ENCODE peak calls at places on chromosome 20, in ten cellular contexts. I, Q, W, L, V, A, K, M, O and S are unnamed samples. For H3K27me3 and H3K4me1, the result is how much of the 10 kb centered on the place peaks cover.

GRCh38 chr20:44038681-44039123 is 124.0 kb downstream of the TOX2 start:
- DNase-seq in I (peak), Q (peak), W (no peak), L (no peak), V (no peak), A (no peak), K (no peak), M (no peak), O (no peak), S (no peak)

GRCh38 chr20:50304883-50305635 is 114.4 kb downstream of the CEBPB start:
- DNase-seq in I (peak), Q (peak), W (peak), L (no peak), V (peak), A (peak), K (no peak), M (peak), O (peak), S (no peak)

GRCh38 chr20:32017711-32018251 is 7.5 kb downstream of the CCM2L start:
- DNase-seq in I (peak), Q (peak), W (no peak), L (peak), V (no peak), A (no peak), K (peak), M (no peak), O (peak), S (no peak)

GRCh38 chr20:57698191-57698866 is 11.5 kb downstream of the PMEPA1 start:
- DNase-seq in I (no peak), Q (no peak), W (peak), L (no peak), V (no peak), A (no peak), K (peak), M (peak), O (peak), S (peak)

GRCh38 chr20:14712302-14712739 is 374.9 kb upstream of the FLRT3 start:
- DNase-seq in I (no peak), Q (no peak), W (no peak), L (peak), V (no peak), A (no peak), K (peak), M (peak), O (no peak), S (peak)

GRCh38 chr20:25178563-25179438 is 16.7 kb upstream of the ENTPD6 start:
- DNase-seq in I (peak), Q (no peak), W (no peak), L (peak), V (no peak), A (peak), K (peak), M (peak), O (no peak), S (peak)

GRCh38 chr20:2578430-2579192 is 42.2 kb downstream of the TMC2 start:
- DNase-seq in I (no peak), Q (no peak), W (no peak), L (no peak), V (no peak), A (no peak), K (no peak), M (no peak), O (peak), S (no peak)

GRCh38 chr20:24303393-24303792 is 166.0 kb upstream of the SYNDIG1 start:
- DNase-seq in I (no peak), Q (no peak), W (no peak), L (no peak), V (no peak), A (no peak), K (no peak), M (no peak), O (no peak), S (no peak)

GRCh38 chr20:46689082-46689753 is at the start of gene TP53RK:
- DNase-seq in I (peak), Q (peak), W (peak), L (peak), V (peak), A (peak), K (peak), M (peak), O (peak), S (peak)

GRCh38 chr20:40431611-40432010 is 257.4 kb downstream of the MAFB start:
- DNase-seq in I (no peak), Q (no peak), W (no peak), L (no peak), V (no peak), A (no peak), K (no peak), M (no peak), O (no peak), S (peak)

GRCh38 chr20:24875078-24875477 is 74.0 kb upstream of the CST7 start:
- DNase-seq in I (peak), Q (no peak), W (no peak), L (no peak), V (no peak), A (no peak), K (no peak), M (no peak), O (no peak), S (no peak)

GRCh38 chr20:5272268-5272667 is 44.5 kb downstream of the PROKR2 start:
- DNase-seq in I (no peak), Q (no peak), W (no peak), L (no peak), V (no peak), A (no peak), K (no peak), M (no peak), O (no peak), S (no peak)

GRCh38 chr20:34872604-34873224 is at the start of gene GGT7:
- DNase-seq in I (peak), Q (peak), W (no peak), L (peak), V (peak), A (peak), K (no peak), M (peak), O (peak), S (peak)

GRCh38 chr20:53077373-53078205 is 105.4 kb downstream of the TSHZ2 start:
- DNase-seq in I (no peak), Q (no peak), W (no peak), L (no peak), V (peak), A (peak), K (peak), M (no peak), O (no peak), S (peak)

GRCh38 chr20:32195581-32195980 is 12.0 kb downstream of the PLAGL2 start:
- DNase-seq in I (no peak), Q (no peak), W (no peak), L (no peak), V (no peak), A (no peak), K (no peak), M (no peak), O (no peak), S (no peak)

GRCh38 chr20:25025986-25026605 is 31.8 kb downstream of the ACSS1 start:
- DNase-seq in I (peak), Q (peak), W (no peak), L (no peak), V (peak), A (no peak), K (no peak), M (no peak), O (peak), S (no peak)

GRCh38 chr20:50913976-50914375 is 17.3 kb downstream of the ADNP start:
- DNase-seq in I (no peak), Q (no peak), W (no peak), L (no peak), V (no peak), A (no peak), K (no peak), M (peak), O (no peak), S (peak)

GRCh38 chr20:45153147-45153546 is 21.6 kb upstream of the PI3 start:
- DNase-seq in I (no peak), Q (no peak), W (no peak), L (no peak), V (no peak), A (no peak), K (no peak), M (no peak), O (no peak), S (no peak)

GRCh38 chr20:38649275-38649891 is 47.8 kb downstream of the ARHGAP40 start:
- DNase-seq in I (no peak), Q (no peak), W (no peak), L (peak), V (no peak), A (no peak), K (no peak), M (no peak), O (no peak), S (no peak)

GRCh38 chr20:31985152-31985551 is 17.2 kb downstream of the XKR7 start:
- DNase-seq in I (no peak), Q (peak), W (no peak), L (no peak), V (no peak), A (no peak), K (no peak), M (no peak), O (no peak), S (no peak)

GRCh38 chr20:34541264-34541901 is 17.1 kb upstream of the MAP1LC3A start:
- DNase-seq in I (no peak), Q (peak), W (no peak), L (no peak), V (peak), A (no peak), K (no peak), M (no peak), O (no peak), S (no peak)

GRCh38 chr20:17431621-17432364 is 99.4 kb downstream of the BFSP1 start:
- DNase-seq in I (peak), Q (no peak), W (no peak), L (peak), V (peak), A (peak), K (no peak), M (peak), O (peak), S (peak)

GRCh38 chr20:63929071-63929470 is 27.1 kb downstream of the UCKL1 start:
- DNase-seq in I (no peak), Q (no peak), W (no peak), L (no peak), V (no peak), A (no peak), K (no peak), M (no peak), O (no peak), S (no peak)

GRCh38 chr20:23231561-23232218 is 118.9 kb upstream of the NXT1 start:
- DNase-seq in I (no peak), Q (no peak), W (no peak), L (no peak), V (no peak), A (no peak), K (peak), M (peak), O (no peak), S (no peak)

GRCh38 chr20:34269996-34270627 is 28.9 kb downstream of the ASIP start:
- DNase-seq in I (no peak), Q (no peak), W (no peak), L (no peak), V (peak), A (no peak), K (no peak), M (no peak), O (peak), S (no peak)

GRCh38 chr20:58889334-58890072 is 37.0 kb downstream of the GNAS start:
- DNase-seq in I (no peak), Q (peak), W (no peak), L (no peak), V (no peak), A (no peak), K (no peak), M (no peak), O (no peak), S (no peak)

GRCh38 chr20:35663516-35663812 is 1.2 kb downstream of the CPNE1 start:
- DNase-seq in I (no peak), Q (no peak), W (no peak), L (no peak), V (no peak), A (no peak), K (no peak), M (peak), O (no peak), S (no peak)

GRCh38 chr20:60262967-60263603 is 304.9 kb downstream of the CDH26 start:
- DNase-seq in I (no peak), Q (peak), W (no peak), L (peak), V (no peak), A (peak), K (no peak), M (no peak), O (peak), S (no peak)

GRCh38 chr20:36992802-36993334 is 41.4 kb upstream of the SAMHD1 start:
- DNase-seq in I (no peak), Q (no peak), W (no peak), L (no peak), V (no peak), A (no peak), K (no peak), M (no peak), O (no peak), S (no peak)

GRCh38 chr20:40506567-40506966 is 182.5 kb downstream of the MAFB start:
- DNase-seq in I (peak), Q (peak), W (peak), L (no peak), V (peak), A (peak), K (peak), M (peak), O (peak), S (peak)

GRCh38 chr20:63978319-63979220 is 872 bp downstream of the SAMD10 start:
- DNase-seq in I (peak), Q (peak), W (no peak), L (peak), V (peak), A (peak), K (peak), M (peak), O (peak), S (peak)

GRCh38 chr20:608970-609369 is 1.1 kb downstream of the TCF15 start:
- DNase-seq in I (peak), Q (no peak), W (no peak), L (no peak), V (no peak), A (no peak), K (no peak), M (no peak), O (no peak), S (no peak)

GRCh38 chr20:610130-611046 is at the start of gene TCF15:
- DNase-seq in I (peak), Q (no peak), W (no peak), L (peak), V (peak), A (peak), K (no peak), M (no peak), O (no peak), S (no peak)

GRCh38 chr20:611843-612185 is 1.7 kb upstream of the TCF15 start:
- DNase-seq in I (no peak), Q (no peak), W (no peak), L (peak), V (no peak), A (no peak), K (no peak), M (no peak), O (no peak), S (no peak)

GRCh38 chr20:609371-609964 is 641 bp downstream of the TCF15 start:
- DNase-seq in I (peak), Q (no peak), W (no peak), L (peak), V (no peak), A (peak), K (no peak), M (no peak), O (no peak), S (no peak)

DNA sequence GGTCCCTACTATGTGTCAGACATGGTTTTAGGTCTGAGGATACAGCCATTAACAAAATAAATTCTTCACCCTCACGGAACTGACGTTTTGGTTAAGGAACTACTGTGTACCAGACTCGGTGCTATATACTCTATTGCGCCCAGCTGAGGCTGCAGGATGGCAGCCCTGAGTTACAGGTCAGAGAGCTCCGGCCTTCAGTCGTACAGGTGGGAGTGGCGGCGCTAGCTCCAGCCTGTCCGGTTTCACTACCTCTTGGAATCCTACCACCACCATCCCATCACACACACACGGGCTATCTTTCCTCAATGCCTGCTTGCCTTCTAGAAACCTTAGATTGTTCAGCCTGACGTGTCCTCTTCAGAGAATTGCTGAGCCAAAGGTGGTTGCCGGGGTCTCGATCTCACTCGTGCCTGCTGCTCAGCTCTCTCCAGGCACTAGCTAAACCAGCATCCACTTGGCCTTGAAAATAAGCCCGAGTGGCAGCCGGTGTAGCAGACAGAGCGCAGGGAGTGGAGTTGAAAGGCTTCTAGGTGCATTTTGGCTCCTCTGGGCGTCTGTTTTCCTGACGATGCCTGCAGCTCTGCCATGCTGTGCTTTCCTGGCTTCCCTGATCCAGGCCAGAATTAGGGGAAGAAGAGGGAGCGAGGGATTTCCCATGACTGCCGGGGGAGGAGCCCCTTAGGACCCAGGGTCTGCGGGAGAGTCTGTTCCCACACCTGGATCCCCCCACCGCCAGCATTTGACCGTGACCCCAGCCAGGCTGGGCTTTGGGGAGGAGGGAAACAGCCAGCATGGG is 1.1 kb upstream of the TCF15 start:
- DNase-seq in I (peak), Q (no peak), W (no peak), L (no peak), V (no peak), A (no peak), K (no peak), M (no peak), O (no peak), S (no peak)
- H3K27me3 ChIP-seq in I (under half), Q (under half), W (under half), L (under half), V (under half), A (under half), K (under half), M (half or more), O (half or more), S (half or more)

DNA sequence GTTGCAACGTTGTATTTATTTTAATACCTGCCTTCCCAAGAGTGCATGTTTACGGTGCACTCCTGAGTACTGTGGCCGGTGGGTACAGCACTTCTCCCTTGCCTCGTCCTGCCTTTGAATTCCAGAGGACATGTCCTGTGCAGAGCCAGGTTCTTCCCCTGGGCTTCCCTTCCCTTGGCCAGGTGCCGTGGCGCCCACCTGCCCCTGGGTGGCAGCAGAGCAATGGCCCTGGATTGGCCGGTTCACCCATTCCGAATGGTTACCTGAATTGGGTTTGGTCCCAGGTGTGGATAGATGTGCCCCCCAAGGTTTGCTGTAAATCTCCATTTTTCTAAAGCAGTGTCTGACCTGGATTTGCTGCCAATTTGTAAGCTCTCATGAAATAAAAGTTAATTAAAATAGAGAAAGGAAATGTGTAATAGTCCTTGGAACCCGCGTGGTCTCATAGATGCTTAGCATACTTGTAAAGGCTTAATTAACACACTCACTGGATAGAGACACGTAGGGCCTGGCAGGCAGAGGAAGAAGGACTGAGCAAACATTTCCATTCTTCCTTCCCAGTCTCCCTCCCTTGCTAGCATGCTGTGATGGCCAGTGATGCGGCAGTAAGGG is 40.6 kb downstream of the DTD1 start:
- DNase-seq in I (peak), Q (no peak), W (no peak), L (peak), V (no peak), A (no peak), K (no peak), M (no peak), O (peak), S (peak)
- TF ChIP-seq CTCF in I (peak), Q (peak), W (no peak), L (peak), V (peak), A (peak), K (peak), M (peak), O (peak), S (peak)

GRCh38 chr20:19781235-19781634 is 23.2 kb downstream of the RIN2 start:
- DNase-seq in I (no peak), Q (no peak), W (no peak), L (no peak), V (no peak), A (no peak), K (no peak), M (no peak), O (no peak), S (no peak)

GRCh38 chr20:19777981-19778380 is 19.9 kb downstream of the RIN2 start:
- DNase-seq in I (no peak), Q (no peak), W (no peak), L (no peak), V (no peak), A (no peak), K (no peak), M (no peak), O (no peak), S (no peak)

GRCh38 chr20:19779634-19780033 is 21.6 kb downstream of the RIN2 start:
- DNase-seq in I (no peak), Q (no peak), W (no peak), L (no peak), V (no peak), A (no peak), K (no peak), M (no peak), O (no peak), S (no peak)

GRCh38 chr20:19778404-19778803 is 20.3 kb downstream of the RIN2 start:
- DNase-seq in I (no peak), Q (no peak), W (no peak), L (no peak), V (peak), A (no peak), K (no peak), M (no peak), O (no peak), S (no peak)

GRCh38 chr20:19780261-19780660 is 22.2 kb downstream of the RIN2 start:
- DNase-seq in I (no peak), Q (no peak), W (no peak), L (no peak), V (peak), A (no peak), K (no peak), M (no peak), O (no peak), S (no peak)
- H3K4me1 ChIP-seq in I (under half), Q (under half), W (under half), L (under half), V (half or more), A (half or more), K (under half), M (under half), O (half or more), S (under half)

GRCh38 chr20:48202774-48203173 is 417.5 kb upstream of the SULF2 start:
- DNase-seq in I (no peak), Q (no peak), W (no peak), L (no peak), V (no peak), A (no peak), K (no peak), M (no peak), O (no peak), S (no peak)
- H3K27me3 ChIP-seq in I (under half), Q (under half), W (under half), L (under half), V (under half), A (under half), K (under half), M (under half), O (under half), S (under half)

GRCh38 chr20:49203746-49204145 is 15.5 kb upstream of the DDX27 start:
- DNase-seq in I (no peak), Q (peak), W (no peak), L (no peak), V (no peak), A (no peak), K (no peak), M (no peak), O (no peak), S (no peak)

GRCh38 chr20:49203011-49203410 is 14.9 kb upstream of the STAU1 start:
- DNase-seq in I (no peak), Q (no peak), W (no peak), L (no peak), V (no peak), A (no peak), K (no peak), M (no peak), O (no peak), S (no peak)

GRCh38 chr20:49210750-49211110 is 8.5 kb upstream of the DDX27 start:
- DNase-seq in I (no peak), Q (no peak), W (no peak), L (no peak), V (no peak), A (no peak), K (no peak), M (no peak), O (no peak), S (no peak)

GRCh38 chr20:49210101-49210749 is 9.0 kb upstream of the DDX27 start:
- DNase-seq in I (no peak), Q (no peak), W (no peak), L (no peak), V (no peak), A (no peak), K (no peak), M (no peak), O (no peak), S (no peak)

DNA sequence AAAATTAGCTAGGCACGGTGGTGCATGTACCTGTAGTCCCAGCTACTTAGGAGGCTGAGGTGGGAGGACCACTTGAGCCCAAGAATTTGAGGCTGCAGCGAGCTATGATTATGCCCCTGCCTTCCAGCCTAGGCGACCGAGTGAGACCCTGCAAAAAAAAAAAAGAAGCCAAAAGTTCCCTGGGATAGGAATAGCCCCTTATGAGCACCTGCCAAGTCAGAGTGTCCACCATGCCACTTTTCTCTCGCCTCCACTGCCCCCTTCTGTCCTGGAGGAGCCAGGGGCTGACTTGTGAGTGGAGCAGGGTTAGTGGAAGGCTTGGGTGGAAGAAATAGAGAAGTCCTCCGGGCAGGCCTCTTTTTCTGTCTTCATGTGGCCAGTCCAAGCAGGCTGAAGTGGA is 12.1 kb upstream of the DDX27 start:
- DNase-seq in I (no peak), Q (peak), W (no peak), L (peak), V (no peak), A (no peak), K (no peak), M (no peak), O (no peak), S (no peak)
- TF ChIP-seq CTCF in I (no peak), Q (no peak), W (no peak), L (peak), V (no peak), A (no peak), K (peak), M (no peak), O (no peak), S (peak)